ENCODE peak calls at places on chromosomes 1 and 21, in six cellular contexts. M is IMR-90, S is mesenchymal stem cell, V is H9, D is neuronal stem cell, K is trophoblast cell. B is an unnamed sample.

GRCh38 chr1:214386747-214387146 is 105.8 kb downstream of the SMYD2 start:
- DNase-seq in M (peak), S (peak), V (no peak), D (no peak), K (no peak), B (no peak)

GRCh38 chr21:38984982-38985422 is 179.3 kb downstream of the ETS2 start:
- DNase-seq in M (peak), S (peak), V (no peak), D (no peak), K (no peak), B (no peak)

GRCh38 chr1:247266053-247266452 is 10.2 kb downstream of the VN1R5 start:
- DNase-seq in M (peak), S (no peak), V (no peak), D (no peak), K (no peak), B (no peak)

GRCh38 chr1:228074954-228075730 is 7.4 kb upstream of the ARF1 start:
- DNase-seq in M (no peak), S (no peak), V (peak), D (no peak), K (no peak), B (no peak)

GRCh38 chr1:156668801-156669637 is 8.2 kb downstream of the NES start:
- DNase-seq in M (no peak), S (no peak), V (peak), D (no peak), K (no peak), B (peak)

GRCh38 chr1:153358691-153358975 is 979 bp downstream of the S100A9 start:
- DNase-seq in M (no peak), S (no peak), V (no peak), D (no peak), K (no peak), B (no peak)

GRCh38 chr1:153535664-153536585 is at the start of gene S100A6:
- DNase-seq in M (peak), S (peak), V (no peak), D (no peak), K (peak), B (no peak)

GRCh38 chr1:71918630-71919029 is 363.7 kb downstream of the NEGR1 start:
- DNase-seq in M (peak), S (no peak), V (no peak), D (no peak), K (no peak), B (no peak)

GRCh38 chr1:56120021-56120420 is 459.3 kb downstream of the PLPP3 start:
- DNase-seq in M (peak), S (peak), V (no peak), D (no peak), K (no peak), B (no peak)

GRCh38 chr1:33735624-33736023 is 128.3 kb upstream of the HMGB4 start:
- DNase-seq in M (no peak), S (no peak), V (no peak), D (no peak), K (no peak), B (no peak)

GRCh38 chr1:9927259-9927658 is 15.9 kb downstream of the LZIC start:
- DNase-seq in M (no peak), S (no peak), V (no peak), D (no peak), K (no peak), B (peak)

GRCh38 chr21:41604583-41605041 is 96.7 kb upstream of the TMPRSS2 start:
- DNase-seq in M (peak), S (no peak), V (peak), D (no peak), K (no peak), B (peak)

GRCh38 chr1:155569988-155570592 is 7.5 kb upstream of the ASH1L start:
- DNase-seq in M (peak), S (peak), V (no peak), D (no peak), K (no peak), B (peak)

GRCh38 chr1:1318131-1318652 is 6.3 kb downstream of the INTS11 start:
- DNase-seq in M (peak), S (peak), V (no peak), D (no peak), K (peak), B (peak)

GRCh38 chr1:172136925-172137324 is 283.6 kb upstream of the C1orf105 start:
- DNase-seq in M (no peak), S (peak), V (no peak), D (no peak), K (no peak), B (no peak)

DNA sequence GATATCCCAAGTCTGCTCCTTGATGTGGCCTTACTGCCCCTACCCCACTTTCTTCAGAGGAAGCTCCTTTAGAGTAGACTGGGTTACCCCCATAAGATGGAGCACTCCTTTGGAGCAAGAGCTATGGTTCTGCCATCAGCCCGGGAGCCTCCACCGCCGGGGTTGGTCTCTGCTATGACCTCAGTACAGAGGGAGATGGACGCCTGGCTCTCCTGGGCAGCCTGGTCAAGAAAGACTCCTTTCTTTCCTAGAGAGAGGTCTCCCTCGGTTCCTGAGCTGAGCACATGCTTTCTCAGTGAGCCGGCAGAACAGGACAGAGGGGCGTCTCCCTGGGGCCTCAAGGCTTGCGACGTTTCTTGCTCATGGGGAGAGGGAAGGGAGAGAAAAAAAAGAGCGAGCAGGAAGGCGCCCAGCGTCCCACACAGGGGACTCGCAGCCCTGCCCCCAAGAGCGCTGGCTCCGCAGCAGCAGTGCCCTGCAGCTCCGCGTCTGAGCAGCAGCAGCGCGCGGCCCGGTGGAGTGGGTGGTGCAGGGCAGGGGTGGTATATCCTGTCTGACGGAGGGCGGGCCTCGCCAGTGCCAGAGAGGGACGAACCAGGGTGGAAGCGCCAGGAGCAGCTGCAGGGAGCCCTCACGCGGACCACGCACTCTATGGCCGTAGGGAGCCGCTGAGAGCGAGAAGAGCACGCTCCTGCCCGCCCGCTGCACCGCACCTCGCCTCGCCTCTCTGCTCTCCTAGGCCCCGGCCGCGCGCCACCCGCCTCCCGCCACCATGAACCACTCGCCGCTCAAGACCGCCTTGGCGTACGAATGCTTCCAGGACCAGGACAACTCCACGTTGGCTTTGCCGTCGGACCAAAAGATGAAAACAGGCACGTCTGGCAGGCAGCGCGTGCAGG is at the start of gene PKP1:
- DNase-seq in M (peak), S (no peak), V (peak), D (no peak), K (no peak), B (peak)
- H2BK120ac ChIP-seq in M (no peak), S (no peak), V (no peak), D (no peak), K (peak), B (no peak)

GRCh38 chr21:33470701-33471100 is 9.1 kb downstream of the TMEM50B start:
- DNase-seq in M (no peak), S (no peak), V (no peak), D (no peak), K (no peak), B (no peak)
- H2BK5ac ChIP-seq in M (no peak), S (no peak), V (no peak), D (no peak), K (no peak), B (no peak)

GRCh38 chr21:34199121-34199910 is 125.9 kb downstream of the MRPS6 start:
- DNase-seq in M (no peak), S (peak), V (no peak), D (no peak), K (no peak), B (peak)
- H2BK120ac ChIP-seq in M (no peak), S (peak), V (no peak), D (peak), K (no peak), B (no peak)

GRCh38 chr1:75134656-75134938 is 409 bp downstream of the LHX8 start:
- DNase-seq in M (no peak), S (no peak), V (no peak), D (no peak), K (no peak), B (no peak)
- H2BK5ac ChIP-seq in M (no peak), S (no peak), V (no peak), D (peak), K (no peak), B (no peak)

GRCh38 chr1:29324202-29324601 is 87.9 kb downstream of the PTPRU start:
- DNase-seq in M (no peak), S (no peak), V (peak), D (no peak), K (no peak), B (no peak)

GRCh38 chr1:29326123-29326522 is 89.8 kb downstream of the PTPRU start:
- DNase-seq in M (no peak), S (no peak), V (no peak), D (no peak), K (no peak), B (no peak)

GRCh38 chr1:29323636-29324035 is 87.3 kb downstream of the PTPRU start:
- DNase-seq in M (no peak), S (no peak), V (no peak), D (no peak), K (no peak), B (no peak)

GRCh38 chr1:29325675-29326074 is 89.4 kb downstream of the PTPRU start:
- DNase-seq in M (no peak), S (no peak), V (peak), D (peak), K (no peak), B (no peak)

GRCh38 chr1:29324771-29325351 is 88.5 kb downstream of the PTPRU start:
- DNase-seq in M (no peak), S (no peak), V (peak), D (peak), K (no peak), B (peak)
- H2BK120ac ChIP-seq in M (no peak), S (no peak), V (no peak), D (peak), K (no peak), B (no peak)

DNA sequence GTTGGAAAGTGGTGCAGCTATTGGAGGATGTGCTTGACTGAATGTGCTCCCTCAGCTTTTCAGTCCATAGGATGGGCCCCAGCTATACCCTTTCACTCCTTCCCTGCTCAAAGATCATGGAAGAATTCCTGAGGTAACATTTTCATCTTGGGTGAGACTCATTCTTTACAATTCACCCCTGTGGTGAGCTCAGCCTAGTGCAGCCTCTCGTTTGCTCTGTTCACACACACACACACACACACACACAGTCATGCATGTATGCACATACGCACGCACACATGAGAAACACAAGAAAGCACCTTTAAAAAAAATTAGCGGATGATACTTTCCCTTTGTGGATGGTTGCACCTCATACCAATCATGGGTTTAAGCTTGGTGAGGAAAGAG is 25.8 kb downstream of the CCN1 start:
- DNase-seq in M (peak), S (peak), V (no peak), D (no peak), K (no peak), B (peak)
- H2BK5ac ChIP-seq in M (peak), S (peak), V (no peak), D (no peak), K (no peak), B (no peak)

GRCh38 chr1:180232521-180233043 is 2.5 kb downstream of the LHX4 start:
- DNase-seq in M (no peak), S (no peak), V (no peak), D (no peak), K (no peak), B (peak)
- H2BK120ac ChIP-seq in M (no peak), S (no peak), V (no peak), D (no peak), K (no peak), B (no peak)

DNA sequence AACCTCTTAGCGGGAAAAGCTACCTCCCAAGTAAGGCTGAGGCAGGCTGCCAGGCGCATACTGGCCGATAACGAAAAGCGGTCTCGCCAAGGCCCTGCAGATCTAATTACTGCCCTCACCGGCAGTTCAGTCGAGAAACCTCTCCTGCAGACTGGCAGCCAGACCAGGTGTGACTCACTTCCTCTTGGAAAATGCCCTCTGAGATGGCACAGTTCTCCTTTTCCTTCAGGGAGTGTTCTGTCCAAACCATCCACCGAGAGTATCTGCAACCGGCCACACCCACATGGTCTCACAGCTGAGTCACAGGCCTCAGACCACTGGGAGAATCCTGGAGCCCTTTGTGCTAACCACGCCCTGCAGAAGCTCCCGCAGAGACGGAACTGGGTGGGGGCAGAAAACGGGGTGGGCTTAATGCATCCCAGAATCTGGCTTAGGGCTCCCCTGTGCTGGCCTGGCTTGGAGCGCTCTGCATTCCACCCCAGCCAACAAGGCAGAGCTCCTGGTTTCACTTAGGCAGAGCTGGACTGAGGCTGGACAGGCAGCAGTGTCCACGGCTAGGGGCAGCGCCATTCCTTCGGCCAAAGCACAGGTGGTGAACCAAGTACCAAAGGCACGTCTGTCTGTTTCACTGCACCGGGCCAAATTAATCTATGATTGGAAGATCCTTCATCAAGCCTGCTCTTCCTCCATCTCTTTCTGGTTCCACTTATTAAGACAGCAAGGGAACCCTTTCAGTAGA is 1.1 kb downstream of the S100A10 start:
- DNase-seq in M (peak), S (peak), V (peak), D (no peak), K (peak), B (peak)
- H2BK5ac ChIP-seq in M (peak), S (no peak), V (no peak), D (no peak), K (peak), B (peak)

GRCh38 chr1:24970926-24971530 is 41.0 kb upstream of the RUNX3 start:
- DNase-seq in M (peak), S (no peak), V (no peak), D (no peak), K (no peak), B (no peak)
- H2BK120ac ChIP-seq in M (peak), S (no peak), V (no peak), D (no peak), K (no peak), B (no peak)

B was measured in mesendoderm.